ENCODE peak calls at places on chromosomes 7 and 10, in nine cellular contexts. P is AG04450; W is effector memory CD8-positive, alpha-beta T cell; Q is NCI-H510A; R is activated CD4-positive, alpha-beta T cell treated with anti-CD3 and anti-CD28 coated beads for 24 hours; T is GM23248; F is HuH-7.5; G is HFFc6; I is AG08396. B is an unnamed sample.

GRCh38 chr10:132987671-132988571 is 45.6 kb upstream of the CFAP46 start:
- DNase-seq in T (peak), G (peak), W (no peak), R (no peak), Q (no peak), P (peak), I (peak), F (no peak), B (no peak)

GRCh38 chr7:15016726-15017125 is 114.2 kb upstream of the DGKB start:
- DNase-seq in T (peak), I (no peak), Q (no peak), W (no peak), P (no peak), G (no peak), R (no peak), F (no peak), B (no peak)

GRCh38 chr10:100901051-100901450 is 11.7 kb upstream of the SLF2 start:
- DNase-seq in T (no peak), F (no peak), W (no peak), P (no peak), I (no peak), G (no peak), Q (no peak), R (no peak), B (no peak)

GRCh38 chr10:49168821-49169495 is 19.2 kb downstream of the TMEM273 start:
- DNase-seq in W (no peak), I (no peak), P (no peak), T (peak), G (no peak), F (no peak), R (no peak), Q (no peak), B (no peak)

GRCh38 chr10:4595920-4596319 is 230.1 kb upstream of the AKR1E2 start:
- DNase-seq in R (no peak), G (no peak), Q (no peak), P (no peak), T (peak), W (no peak), I (no peak), F (no peak), B (no peak)

GRCh38 chr7:5702876-5703571 is 78.4 kb downstream of the RNF216 start:
- DNase-seq in T (peak), G (peak), F (no peak), W (no peak), Q (no peak), I (no peak), R (no peak), P (no peak), B (no peak)

GRCh38 chr10:100697070-100697469 is 48.3 kb upstream of the PAX2 start:
- DNase-seq in P (no peak), T (peak), W (no peak), G (peak), I (peak), R (no peak), F (no peak), Q (no peak), B (peak)

GRCh38 chr7:41576176-41576575 is 126.7 kb downstream of the INHBA start:
- DNase-seq in I (no peak), W (no peak), R (no peak), F (no peak), P (no peak), T (peak), Q (no peak), G (peak), B (no peak)

GRCh38 chr7:111958889-111959288 is 247.3 kb downstream of the DOCK4 start:
- DNase-seq in I (no peak), Q (peak), T (no peak), P (no peak), F (no peak), R (no peak), G (no peak), W (no peak), B (no peak)